ENCODE peak calls at places on chromosomes 4 and X, in five cellular contexts. G is progenitor cell of endocrine pancreas, H is astrocyte of the spinal cord, K is foreskin fibroblast, R is fibroblast of the aortic adventitia. D is an unnamed sample.

GRCh38 chrX:10007604-10008003 is 40.4 kb downstream of the CLDN34 start:
- DNase-seq in K (peak; percentile 53), G (no peak), H (no peak), R (peak; percentile 42), D (peak; percentile 33)

GRCh38 chrX:20796450-20796849 is 529.7 kb upstream of the RPS6KA3 start:
- DNase-seq in H (no peak), G (no peak), R (no peak), K (no peak), D (no peak)

GRCh38 chr4:94345267-94345666 is 2.6 kb upstream of the HPGDS start:
- DNase-seq in R (no peak), K (no peak), G (no peak), H (no peak), D (no peak)

GRCh38 chrX:51158261-51158660 is 174.4 kb upstream of the NUDT10 start:
- DNase-seq in R (no peak), H (no peak), K (no peak), G (no peak), D (no peak)

GRCh38 chr4:176005766-176006165 is 59.9 kb upstream of the WDR17 start:
- DNase-seq in R (no peak), H (no peak), G (no peak), K (no peak), D (no peak)

GRCh38 chr4:972651-973424 is 531 bp downstream of the DGKQ start:
- DNase-seq in G (no peak), K (peak; percentile 62), R (peak; percentile 12), H (no peak), D (peak; percentile 9)

GRCh38 chr4:99815597-99816011 is 1.0 kb upstream of the DAPP1 start:
- DNase-seq in K (peak; percentile 16), G (no peak), H (no peak), R (peak; percentile 16), D (peak; percentile 4)

GRCh38 chr4:26178874-26179273 is 141.9 kb upstream of the RBPJ start:
- DNase-seq in H (peak; percentile 59), G (no peak), K (peak; percentile 41), R (peak; percentile 84), D (no peak)

GRCh38 chr4:37953620-37954325 is 6.4 kb upstream of the PTTG2 start:
- DNase-seq in K (no peak), R (peak; percentile 37), G (no peak), H (peak; percentile 30), D (peak; percentile 53)

GRCh38 chr4:98113005-98113404 is 30.3 kb downstream of the STPG2 start:
- DNase-seq in R (peak; percentile 34), K (peak; percentile 26), G (no peak), H (peak; percentile 33), D (peak; percentile 17)

GRCh38 chrX:131816551-131817136 is 206.5 kb upstream of the STK26 start:
- DNase-seq in R (peak; percentile 91), H (peak; percentile 85), K (peak; percentile 63), G (no peak), D (peak; percentile 4)

GRCh38 chrX:9644335-9644734 is 121.3 kb downstream of the GPR143 start:
- DNase-seq in H (no peak), K (no peak), R (no peak), G (no peak), D (no peak)

GRCh38 chr4:155734065-155734464 is 24.8 kb upstream of the GUCY1B1 start:
- DNase-seq in H (no peak), R (no peak), G (no peak), K (peak; percentile 71), D (no peak)

GRCh38 chr4:182268966-182269365 is 25.8 kb downstream of the TENM3 start:
- DNase-seq in H (no peak), K (no peak), G (no peak), R (no peak), D (no peak)

GRCh38 chrX:145729635-145730034 is 88.0 kb upstream of the SLITRK2 start:
- DNase-seq in G (no peak), K (peak; percentile 11), R (peak; percentile 0), H (peak; percentile 72), D (no peak)

GRCh38 chr4:184503869-184504300 is 29.5 kb upstream of the IRF2 start:
- DNase-seq in H (no peak), G (no peak), K (peak; percentile 44), R (no peak), D (peak; percentile 44)

GRCh38 chr4:44447563-44448504 is 775 bp downstream of the KCTD8 start:
- DNase-seq in R (peak; percentile 8), K (peak; percentile 11), H (peak; percentile 42), G (peak; percentile 39), D (no peak)

GRCh38 chrX:39945709-39946108 is 152.0 kb downstream of the BCOR start:
- DNase-seq in H (no peak), R (no peak), G (no peak), K (no peak), D (no peak)

GRCh38 chr4:180947421-180947820 is 1295.8 kb upstream of the TENM3 start:
- DNase-seq in K (peak; percentile 1), G (no peak), R (peak; percentile 73), H (peak; percentile 24), D (no peak)

GRCh38 chr4:42327323-42327722 is 70.0 kb upstream of the SHISA3 start:
- DNase-seq in H (no peak), G (no peak), R (no peak), K (no peak), D (no peak)

GRCh38 chr4:176755624-176756023 is 37.1 kb downstream of the VEGFC start:
- DNase-seq in G (no peak), K (no peak), H (no peak), R (peak; percentile 22), D (peak; percentile 39)

GRCh38 chr4:137812258-137812657 is 280.0 kb upstream of the PCDH18 start:
- DNase-seq in K (no peak), G (no peak), R (no peak), H (no peak), D (no peak)

GRCh38 chr4:3257125-3257690 is 8.2 kb downstream of the MSANTD1 start:
- DNase-seq in K (no peak), H (no peak), G (no peak), R (no peak), D (no peak)

DNA sequence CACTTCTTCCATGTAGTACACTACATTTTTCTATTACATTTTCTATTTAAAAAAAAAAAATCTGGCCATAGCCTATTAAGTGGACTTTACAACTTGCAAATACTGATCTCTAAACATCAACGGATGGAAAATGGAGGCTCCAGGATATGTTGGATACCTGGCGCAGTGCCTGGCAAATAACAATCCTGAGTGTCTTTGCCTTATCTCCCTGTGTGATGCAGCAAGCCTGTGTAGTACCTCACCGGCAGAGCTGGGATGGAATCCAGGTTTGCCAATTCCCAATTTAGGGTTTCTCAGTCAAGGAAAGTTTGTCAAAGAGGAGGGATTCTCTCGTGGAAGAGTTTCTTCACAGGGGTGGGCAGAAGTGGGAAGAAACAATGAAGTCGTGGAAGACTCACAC is 93.2 kb downstream of the KDR start:
- DNase-seq in R (peak; percentile 42), K (no peak), H (no peak), G (no peak), D (no peak)
- TF ChIP-seq CTCF in R (no peak), K (no peak), H (no peak), G (no peak), D (no peak)

GRCh38 chrX:38305971-38306370 is 21.3 kb downstream of the RPGR start:
- DNase-seq in R (no peak), G (no peak), H (peak; percentile 49), K (peak; percentile 47), D (no peak)

DNA sequence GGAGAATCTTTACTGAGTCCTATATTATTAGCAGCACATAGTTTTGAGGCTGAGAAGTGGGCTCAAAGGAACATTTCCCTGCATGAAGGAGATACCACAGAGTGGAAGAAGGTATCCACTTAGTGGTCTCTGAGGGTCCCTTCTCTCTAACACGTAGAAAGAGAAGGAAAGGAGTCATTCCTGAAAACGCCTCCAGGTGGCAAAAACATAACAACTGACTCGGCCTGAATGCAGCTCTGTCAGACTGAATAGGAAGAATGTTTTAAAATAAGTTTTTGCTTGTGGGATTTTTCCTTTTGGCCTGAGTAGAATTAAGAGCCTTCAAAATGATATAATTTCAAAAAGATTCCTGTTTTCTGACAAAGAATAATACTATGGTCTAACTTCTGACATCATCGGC is 23.3 kb downstream of the RPGR start:
- DNase-seq in G (no peak), K (no peak), R (peak; percentile 22), H (peak; percentile 23), D (peak; percentile 1)
- TF ChIP-seq CTCF in G (peak; percentile 48), K (peak; percentile 21), R (peak; percentile 45), H (peak; percentile 44), D (peak; percentile 55)

GRCh38 chr4:152356428-152357034 is 179.4 kb downstream of the FBXW7 start:
- DNase-seq in K (peak; percentile 38), G (no peak), H (no peak), R (peak; percentile 49), D (peak; percentile 13)

GRCh38 chr4:152348670-152349069 is 187.2 kb downstream of the FBXW7 start:
- DNase-seq in G (no peak), K (no peak), H (peak; percentile 16), R (peak; percentile 47), D (no peak)

GRCh38 chr4:152351080-152351479 is 184.8 kb downstream of the FBXW7 start:
- DNase-seq in K (no peak), R (no peak), G (no peak), H (no peak), D (no peak)

GRCh38 chr4:152352215-152352614 is 183.7 kb downstream of the FBXW7 start:
- DNase-seq in G (no peak), R (no peak), K (no peak), H (no peak), D (no peak)

DNA sequence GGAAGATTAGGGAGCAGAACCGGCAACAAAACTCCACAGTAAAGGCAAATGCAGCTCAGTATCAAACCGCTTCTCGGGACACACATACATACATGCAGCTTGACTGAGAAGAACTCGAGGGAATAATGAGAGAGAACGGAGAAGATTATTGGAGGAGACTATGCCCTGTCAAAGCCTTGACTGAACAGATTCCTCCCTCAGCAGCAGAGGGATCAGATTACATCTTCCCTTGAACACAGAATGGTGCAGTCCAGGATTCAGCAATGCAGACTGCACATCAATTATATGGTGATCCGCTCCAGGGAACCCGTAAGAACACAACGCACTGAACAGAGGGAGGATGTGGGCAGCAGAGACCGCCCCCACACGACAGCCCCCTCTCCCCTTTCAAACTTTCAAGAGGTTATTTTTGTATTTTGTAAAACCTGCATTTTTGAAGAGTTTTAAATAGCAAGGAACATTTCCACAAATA is 183.2 kb downstream of the FBXW7 start:
- DNase-seq in K (peak; percentile 93), H (peak; percentile 95), R (peak; percentile 98), G (no peak), D (peak; percentile 97)
- TF ChIP-seq CTCF in K (no peak), H (no peak), R (no peak), G (no peak), D (no peak)

GRCh38 chrX:30493348-30493747 is 84.2 kb downstream of the TASL start:
- DNase-seq in R (no peak), K (no peak), G (no peak), H (no peak), D (no peak)
- TF ChIP-seq CTCF in R (no peak), K (no peak), G (peak; percentile 19), H (no peak), D (no peak)

DNA sequence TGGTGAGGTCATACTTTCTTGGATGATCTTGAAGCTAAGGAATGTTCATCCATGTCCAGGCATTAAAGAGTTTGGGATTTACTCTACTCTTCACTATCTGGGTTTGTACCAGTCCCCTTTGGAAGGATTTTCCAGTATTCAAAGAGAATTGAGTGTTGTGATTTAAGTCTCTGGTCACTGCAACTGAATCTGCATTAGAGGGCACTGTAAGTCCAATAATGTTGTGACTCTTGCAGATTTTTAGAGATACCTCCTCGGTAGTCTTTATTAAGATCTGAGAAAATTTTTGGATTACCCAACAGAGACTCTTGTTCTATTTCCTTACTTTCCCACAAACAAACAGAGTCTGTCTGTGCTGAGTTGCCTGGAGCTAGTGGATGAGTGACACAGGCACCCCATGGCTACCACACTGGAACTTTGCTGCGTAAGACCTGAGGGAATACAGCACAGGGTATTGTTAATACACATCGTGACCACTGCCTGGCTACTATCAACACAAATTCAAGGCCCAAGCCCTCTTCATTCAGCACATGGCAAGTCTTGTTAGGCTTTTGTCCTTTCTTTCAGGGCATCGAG is 357.1 kb upstream of the KLHL4 start:
- DNase-seq in K (no peak), R (no peak), G (no peak), H (no peak), D (no peak)
- TF ChIP-seq CTCF in K (no peak), R (no peak), G (no peak), H (no peak), D (no peak)

D was measured in HFFc6.